ENCODE peak calls at places on chromosomes 11 and 22, in five cellular contexts. U is GM12878, G is A549, Q is HepG2, B is K562. D is an unnamed sample.

GRCh38 chr11:127454856-127455255 is 454.3 kb upstream of the KIRREL3 start:
- DNase-seq in U (no peak), G (no peak), Q (no peak), B (no peak), D (no peak)

GRCh38 chr11:17594686-17595192 is 47.7 kb downstream of the OTOG start:
- DNase-seq in U (no peak), G (no peak), Q (no peak), B (no peak), D (peak)

GRCh38 chr11:120709808-120710207 is 198.3 kb downstream of the GRIK4 start:
- DNase-seq in U (peak), G (no peak), Q (no peak), B (no peak), D (peak)

GRCh38 chr11:31443802-31444201 is 65.6 kb downstream of the IMMP1L start:
- DNase-seq in U (no peak), G (no peak), Q (no peak), B (no peak), D (no peak)

GRCh38 chr11:44229003-44229570 is 80.9 kb downstream of the ALX4 start:
- DNase-seq in U (no peak), G (no peak), Q (no peak), B (no peak), D (no peak)

GRCh38 chr22:35539910-35540599 is 576 bp upstream of the RASD2 start:
- DNase-seq in U (no peak), G (peak), Q (no peak), B (peak), D (no peak)

GRCh38 chr11:76798656-76799055 is 15.5 kb downstream of the TSKU start:
- DNase-seq in U (no peak), G (no peak), Q (no peak), B (no peak), D (no peak)

GRCh38 chr22:23769321-23769965 is 1.7 kb upstream of the CHCHD10 start:
- DNase-seq in U (no peak), G (no peak), Q (no peak), B (no peak), D (no peak)

GRCh38 chr11:12232160-12232559 is 121.8 kb downstream of the MICAL2 start:
- DNase-seq in U (no peak), G (no peak), Q (no peak), B (no peak), D (no peak)

GRCh38 chr11:114054830-114055229 is 4.7 kb upstream of the ZBTB16 start:
- DNase-seq in U (no peak), G (no peak), Q (no peak), B (no peak), D (no peak)

GRCh38 chr11:57703341-57703740 is 8.7 kb downstream of the MED19 start:
- DNase-seq in U (no peak), G (no peak), Q (no peak), B (no peak), D (no peak)

GRCh38 chr11:72298931-72299330 is 55.0 kb upstream of the PHOX2A start:
- DNase-seq in U (no peak), G (no peak), Q (no peak), B (no peak), D (no peak)

GRCh38 chr22:37750596-37751162 is 53.8 kb downstream of the TRIOBP start:
- DNase-seq in U (no peak), G (no peak), Q (no peak), B (no peak), D (no peak)

GRCh38 chr22:38944653-38945052 is 12.8 kb upstream of the APOBEC3A start:
- DNase-seq in U (no peak), G (no peak), Q (no peak), B (no peak), D (no peak)

GRCh38 chr11:118648291-118648690 is 31.2 kb downstream of the TREH start:
- DNase-seq in U (no peak), G (no peak), Q (no peak), B (no peak), D (no peak)

GRCh38 chr11:119664701-119665420 is 64.1 kb downstream of the NECTIN1 start:
- DNase-seq in U (no peak), G (no peak), Q (no peak), B (no peak), D (no peak)

GRCh38 chr22:33438273-33438672 is 380.1 kb upstream of the SYN3 start:
- DNase-seq in U (no peak), G (peak), Q (no peak), B (peak), D (no peak)

GRCh38 chr11:70953720-70954119 is 298.7 kb downstream of the SHANK2 start:
- DNase-seq in U (no peak), G (no peak), Q (no peak), B (no peak), D (no peak)

GRCh38 chr11:78022397-78023396 is at the start of gene KCTD14:
- DNase-seq in U (no peak), G (no peak), Q (peak), B (no peak), D (no peak)

GRCh38 chr11:28133146-28133545 is 25.0 kb downstream of the METTL15 start:
- DNase-seq in U (no peak), G (no peak), Q (no peak), B (no peak), D (no peak)

GRCh38 chr11:63023851-63024648 is 8.4 kb upstream of the SLC22A8 start:
- DNase-seq in U (no peak), G (peak), Q (peak), B (peak), D (peak)

GRCh38 chr11:63023415-63023814 is 7.8 kb upstream of the SLC22A8 start:
- DNase-seq in U (no peak), G (no peak), Q (no peak), B (no peak), D (no peak)

GRCh38 chr11:63019506-63019905 is 3.9 kb upstream of the SLC22A8 start:
- DNase-seq in U (no peak), G (no peak), Q (no peak), B (no peak), D (no peak)

GRCh38 chr11:63020671-63021255 is 5.1 kb upstream of the SLC22A8 start:
- DNase-seq in U (no peak), G (peak), Q (no peak), B (peak), D (peak)

DNA sequence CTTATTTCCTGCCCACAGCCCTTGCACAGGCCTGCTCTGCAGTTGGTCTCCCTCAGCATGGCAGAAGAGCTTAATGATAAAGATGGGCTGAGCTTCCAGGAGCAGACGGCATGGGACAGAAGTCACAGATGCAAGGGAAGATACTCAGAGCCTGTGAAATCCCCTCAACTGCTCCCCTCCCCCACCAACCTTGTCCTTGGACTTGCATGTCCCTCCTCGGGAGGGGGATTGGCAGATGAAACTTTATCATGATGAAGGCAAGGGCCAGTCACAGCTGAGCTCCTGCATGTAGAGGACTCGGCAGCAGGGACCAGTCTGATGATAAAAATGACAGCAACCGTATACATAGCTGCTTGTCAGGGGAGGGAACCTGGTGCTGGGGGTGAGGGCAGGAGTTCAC is 6.8 kb upstream of the SLC22A8 start:
- DNase-seq in U (no peak), G (no peak), Q (no peak), B (peak), D (no peak)
- TF ChIP-seq KDM1A in U (no peak), G (no peak), Q (no peak), B (no peak), D (no peak)

DNA sequence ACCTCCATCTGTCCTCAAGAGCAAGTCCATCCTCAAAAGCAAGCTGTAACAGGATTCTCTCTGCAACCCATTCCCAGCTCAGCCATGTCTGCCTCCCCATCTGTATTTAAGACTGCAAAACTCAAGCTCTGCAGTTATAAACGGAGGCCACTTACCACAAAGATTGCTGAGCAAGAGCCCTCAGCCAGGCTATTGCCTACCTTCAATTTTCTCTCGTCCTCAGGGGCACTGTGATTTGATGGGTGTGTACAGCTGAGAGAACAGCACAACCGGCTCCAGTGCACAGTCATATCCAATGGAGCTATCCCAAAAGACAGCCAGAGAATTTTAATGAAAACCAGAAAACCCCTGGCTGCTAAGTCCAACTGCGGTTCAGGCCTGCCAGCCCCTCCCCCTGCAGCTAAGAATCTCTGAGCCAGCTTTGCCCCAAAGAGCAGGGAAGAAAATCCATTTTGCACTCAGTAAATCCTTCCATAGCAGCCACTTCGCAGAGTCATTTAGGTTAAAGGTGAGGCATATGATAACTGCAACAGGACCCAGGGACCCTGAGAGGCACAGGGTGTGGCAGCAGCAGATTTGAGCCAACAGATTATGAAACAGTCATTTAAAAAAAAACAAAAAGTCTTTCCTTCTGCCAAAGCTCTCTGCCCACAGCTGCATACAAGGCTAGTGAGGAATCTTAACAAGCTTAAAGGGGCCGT is 37.6 kb downstream of the RAB30 start:
- DNase-seq in U (no peak), G (no peak), Q (no peak), B (peak), D (no peak)
- TF ChIP-seq KDM1A in U (no peak), G (no peak), Q (no peak), B (peak), D (no peak)

GRCh38 chr11:3138178-3139085 is 26.7 kb downstream of the OSBPL5 start:
- DNase-seq in U (no peak), G (no peak), Q (no peak), B (peak), D (no peak)
- TF ChIP-seq KDM1A in U (no peak), G (no peak), Q (no peak), B (no peak), D (no peak)

GRCh38 chr11:498297-499181 is 8.5 kb downstream of the RNH1 start:
- DNase-seq in U (no peak), G (no peak), Q (no peak), B (no peak), D (no peak)

GRCh38 chr11:496834-497564 is 10.0 kb downstream of the RNH1 start:
- DNase-seq in U (no peak), G (no peak), Q (no peak), B (peak), D (peak)

GRCh38 chr11:495537-495931 is 11.5 kb downstream of the RNH1 start:
- DNase-seq in U (no peak), G (no peak), Q (no peak), B (no peak), D (no peak)

GRCh38 chr11:499201-500076 is 7.6 kb downstream of the RNH1 start:
- DNase-seq in U (no peak), G (no peak), Q (no peak), B (no peak), D (no peak)

DNA sequence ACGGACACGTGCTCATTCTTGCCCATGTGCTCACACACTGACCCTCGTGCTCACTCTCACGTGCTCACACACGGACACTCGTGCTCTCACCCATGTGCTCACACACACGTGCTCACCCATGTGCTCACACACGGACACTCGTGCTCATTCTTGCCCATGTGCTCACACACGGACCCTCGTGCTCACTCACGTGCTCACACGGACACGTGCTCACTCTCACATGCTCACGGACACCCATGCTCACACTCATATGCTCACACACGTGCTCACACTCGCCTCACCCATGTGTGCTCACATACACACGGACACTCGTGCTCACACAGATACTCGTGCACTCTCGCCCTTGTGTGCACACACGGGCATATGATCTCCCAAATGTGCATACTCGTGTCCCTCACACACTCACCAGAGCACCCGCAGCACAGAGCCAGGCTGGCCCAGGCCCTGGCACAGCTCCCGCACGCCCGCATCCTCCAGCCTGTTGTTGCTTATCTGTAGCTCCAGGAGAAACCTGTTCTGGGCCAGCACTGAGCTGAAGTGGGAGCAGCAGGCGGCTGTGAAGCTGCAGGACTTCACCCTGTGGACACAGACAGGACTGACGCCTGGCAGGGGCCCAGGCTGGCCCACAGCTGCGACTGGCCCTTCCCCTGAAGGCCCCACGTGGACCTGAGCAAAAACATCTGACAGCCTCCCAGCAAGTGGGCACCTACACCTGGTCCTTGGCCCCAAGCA is 9.3 kb downstream of the RNH1 start:
- DNase-seq in U (no peak), G (no peak), Q (no peak), B (no peak), D (no peak)
- TF ChIP-seq KDM1A in U (no peak), G (no peak), Q (no peak), B (no peak), D (no peak)

GRCh38 chr22:32312748-32313147 is 44.9 kb upstream of the RFPL3 start:
- DNase-seq in U (no peak), G (no peak), Q (no peak), B (no peak), D (no peak)

GRCh38 chr22:32309585-32310251 is 47.9 kb upstream of the RFPL3 start:
- DNase-seq in U (no peak), G (no peak), Q (no peak), B (no peak), D (peak)

GRCh38 chr22:32313532-32313931 is 44.1 kb upstream of the RFPL3 start:
- DNase-seq in U (no peak), G (no peak), Q (no peak), B (no peak), D (peak)

GRCh38 chr22:32310777-32311176 is 46.9 kb upstream of the RFPL3 start:
- DNase-seq in U (no peak), G (no peak), Q (no peak), B (no peak), D (peak)

GRCh38 chr22:32311551-32312071 is 46.1 kb upstream of the RFPL3 start:
- DNase-seq in U (no peak), G (no peak), Q (no peak), B (no peak), D (no peak)
- TF ChIP-seq KDM1A in U (no peak), G (no peak), Q (no peak), B (no peak), D (no peak)